ENCODE peak calls at places on chromosomes 7 and 10, in nine cellular contexts. A is spleen, N is lung, F is GM13977, M is HCT116, X is body of pancreas, B is transverse colon, J is PC-9, L is GM20000. W is an unnamed sample.

GRCh38 chr10:117078168-117078837 is 59.8 kb downstream of the VAX1 start:
- DNase-seq in A (no peak), N (no peak), F (no peak), M (peak), X (no peak), B (no peak), J (peak), L (no peak), W (peak)

GRCh38 chr7:148262721-148263229 is 327.8 kb upstream of the C7orf33 start:
- DNase-seq in A (peak), N (peak), F (peak), M (peak), X (peak), B (peak), J (peak), L (peak), W (peak)

GRCh38 chr7:29957921-29958320 is 31.7 kb downstream of the SCRN1 start:
- DNase-seq in A (no peak), N (no peak), F (no peak), M (no peak), X (no peak), B (no peak), J (no peak), L (no peak), W (no peak)

GRCh38 chr7:22944506-22944905 is 69.4 kb downstream of the HYCC1 start:
- DNase-seq in A (no peak), N (no peak), F (no peak), M (no peak), X (no peak), B (no peak), J (no peak), L (no peak), W (no peak)

GRCh38 chr10:133144771-133145170 is 15.2 kb upstream of the KNDC1 start:
- DNase-seq in A (no peak), N (no peak), F (no peak), M (no peak), X (no peak), B (no peak), J (no peak), L (no peak), W (no peak)

GRCh38 chr10:72035488-72035887 is 52.9 kb downstream of the SPOCK2 start:
- DNase-seq in A (no peak), N (no peak), F (no peak), M (no peak), X (no peak), B (no peak), J (no peak), L (no peak), W (no peak)

GRCh38 chr7:127948936-127949335 is 82.3 kb downstream of the LRRC4 start:
- DNase-seq in A (no peak), N (no peak), F (no peak), M (no peak), X (no peak), B (no peak), J (no peak), L (no peak), W (no peak)

GRCh38 chr7:1873421-1873820 is 203.3 kb downstream of the ELFN1 start:
- DNase-seq in A (no peak), N (no peak), F (no peak), M (no peak), X (no peak), B (no peak), J (no peak), L (no peak), W (no peak)

GRCh38 chr10:110609592-110609991 is 34.5 kb upstream of the RBM20 start:
- DNase-seq in A (no peak), N (no peak), F (no peak), M (peak), X (no peak), B (no peak), J (no peak), L (no peak), W (peak)

GRCh38 chr10:132880148-132880981 is 62.0 kb downstream of the CFAP46 start:
- DNase-seq in A (peak), N (no peak), F (no peak), M (no peak), X (peak), B (no peak), J (no peak), L (no peak), W (no peak)

GRCh38 chr7:111090834-111091233 is at the start of gene LRRN3:
- DNase-seq in A (no peak), N (no peak), F (no peak), M (no peak), X (peak), B (no peak), J (no peak), L (no peak), W (no peak)

GRCh38 chr10:24920907-24921881 is 31.2 kb downstream of the PRTFDC1 start:
- DNase-seq in A (no peak), N (peak), F (peak), M (no peak), X (peak), B (peak), J (no peak), L (peak), W (peak)

GRCh38 chr7:149427893-149428292 is 33.0 kb downstream of the ZNF777 start:
- DNase-seq in A (no peak), N (no peak), F (no peak), M (no peak), X (no peak), B (no peak), J (no peak), L (no peak), W (no peak)

GRCh38 chr7:47893238-47893637 is 55.0 kb downstream of the PKD1L1 start:
- DNase-seq in A (no peak), N (peak), F (no peak), M (peak), X (no peak), B (no peak), J (no peak), L (peak), W (no peak)

GRCh38 chr7:2107386-2108085 is 125.2 kb downstream of the MAD1L1 start:
- DNase-seq in A (no peak), N (no peak), F (no peak), M (no peak), X (no peak), B (no peak), J (no peak), L (no peak), W (no peak)

GRCh38 chr10:80204193-80204714 is 1.1 kb downstream of the ANXA11 start:
- DNase-seq in A (peak), N (peak), F (peak), M (no peak), X (peak), B (peak), J (peak), L (peak), W (peak)

GRCh38 chr7:38398725-38399321 is 125.4 kb upstream of the TARP start:
- DNase-seq in A (peak), N (peak), F (peak), M (peak), X (peak), B (peak), J (peak), L (peak), W (peak)

GRCh38 chr7:144842377-144842851 is 6.6 kb upstream of the TPK1 start:
- DNase-seq in A (peak), N (peak), F (peak), M (no peak), X (peak), B (peak), J (no peak), L (peak), W (peak)

GRCh38 chr7:128168667-128169210 is 72.3 kb upstream of the LEP start:
- DNase-seq in A (no peak), N (no peak), F (peak), M (no peak), X (peak), B (peak), J (peak), L (peak), W (peak)

GRCh38 chr7:87152897-87153641 is 816 bp downstream of the DMTF1 start:
- DNase-seq in A (peak), N (peak), F (peak), M (no peak), X (peak), B (peak), J (peak), L (peak), W (peak)

DNA sequence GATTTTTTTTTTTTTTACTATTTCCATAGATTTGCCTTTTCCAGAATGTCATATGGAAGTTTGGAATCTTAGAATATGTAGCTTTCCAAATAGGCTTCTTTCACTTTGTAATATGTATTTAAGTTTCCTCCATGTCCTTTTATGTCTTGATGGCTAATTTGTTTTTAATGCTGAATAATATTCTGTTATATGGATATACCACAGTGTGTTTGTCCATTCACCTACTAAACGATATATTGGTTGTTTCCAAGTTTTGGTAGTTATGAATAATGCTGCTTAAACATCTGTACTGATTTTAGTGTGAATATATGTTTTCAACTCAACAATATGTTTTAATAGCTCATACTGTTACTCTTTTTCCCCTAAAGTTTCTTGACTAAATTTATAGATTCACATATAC is 669.8 kb upstream of the PCDH15 start:
- DNase-seq in A (no peak), N (no peak), F (no peak), M (no peak), X (no peak), B (no peak), J (no peak), L (no peak), W (no peak)
- TF ChIP-seq CTCF in A (no peak), N (no peak), F (no peak), M (no peak), X (no peak), B (no peak), J (no peak), L (no peak), W (no peak)

GRCh38 chr10:7189909-7190308 is 220.9 kb downstream of the SFMBT2 start:
- DNase-seq in A (no peak), N (no peak), F (no peak), M (no peak), X (no peak), B (no peak), J (no peak), L (no peak), W (no peak)
- TF ChIP-seq CTCF in A (no peak), N (no peak), F (no peak), M (no peak), X (no peak), B (no peak), J (no peak), L (no peak), W (no peak)

DNA sequence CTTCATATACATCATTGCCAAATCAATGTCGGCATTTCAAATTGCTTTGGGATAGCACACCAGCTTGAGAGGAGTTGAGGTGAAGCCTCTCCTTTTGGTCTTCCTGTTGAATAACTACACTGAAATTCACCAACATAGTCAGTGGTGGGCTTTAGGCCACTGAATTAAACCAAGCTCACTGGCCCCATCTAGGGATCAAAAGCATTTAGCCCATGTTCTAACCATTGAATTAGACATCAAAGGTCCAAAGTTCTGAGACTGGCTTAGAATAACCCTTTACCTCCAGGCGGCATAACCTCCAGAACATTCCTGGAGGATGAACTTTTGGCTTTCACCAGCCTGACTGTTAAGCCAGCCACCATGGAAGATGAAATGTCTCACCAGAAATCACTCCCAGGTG is 54.6 kb downstream of the BPGM start:
- DNase-seq in A (no peak), N (no peak), F (peak), M (no peak), X (no peak), B (no peak), J (no peak), L (peak), W (peak)
- TF ChIP-seq CTCF in A (no peak), N (peak), F (peak), M (peak), X (no peak), B (no peak), J (peak), L (peak), W (peak)

GRCh38 chr7:653829-654764 is 72.4 kb upstream of the DNAAF5 start:
- DNase-seq in A (no peak), N (no peak), F (no peak), M (no peak), X (no peak), B (no peak), J (no peak), L (no peak), W (no peak)
- TF ChIP-seq CTCF in A (no peak), N (no peak), F (no peak), M (no peak), X (no peak), B (no peak), J (no peak), L (no peak), W (no peak)

W was measured in epithelial cell of esophagus.